ENCODE peak calls at places on chromosomes 6 and 20, in seven cellular contexts. X, G, S, C, E, W and K are unnamed samples. For H3K27me3, the result is how much of the 10 kb centered on the place peaks cover.

GRCh38 chr6:166448432-166448831 is 65.7 kb upstream of the MPC1 start:
- DNase-seq in S (no peak), G (no peak), X (no peak), E (no peak), W (no peak), C (no peak), K (no peak)

GRCh38 chr6:52526634-52527033 is 50.2 kb downstream of the TRAM2 start:
- DNase-seq in X (no peak), E (no peak), G (no peak), S (no peak), C (no peak), W (no peak), K (no peak)

GRCh38 chr20:4157516-4157915 is 142.2 kb upstream of the RNF24 start:
- DNase-seq in E (no peak), S (no peak), G (no peak), X (no peak), W (no peak), C (no peak), K (no peak)

GRCh38 chr6:38117281-38117680 is 297.8 kb downstream of the ZFAND3 start:
- DNase-seq in W (no peak), E (no peak), G (no peak), C (no peak), X (no peak), S (no peak), K (no peak)

GRCh38 chr6:93721386-93722048 is 302.2 kb upstream of the EPHA7 start:
- DNase-seq in E (peak), X (peak), S (no peak), C (no peak), G (peak), W (peak), K (no peak)

GRCh38 chr6:13733178-13733851 is 21.7 kb upstream of the RANBP9 start:
- DNase-seq in W (peak), G (peak), X (no peak), C (no peak), S (peak), E (no peak), K (no peak)

GRCh38 chr20:23245553-23246128 is 105.0 kb upstream of the NXT1 start:
- DNase-seq in G (no peak), S (peak), C (no peak), E (no peak), X (peak), W (peak), K (no peak)

GRCh38 chr20:8005575-8006366 is 13.8 kb downstream of the TMX4 start:
- DNase-seq in W (no peak), S (no peak), C (no peak), E (no peak), G (no peak), X (no peak), K (no peak)

GRCh38 chr6:138765896-138766487 is 7.6 kb upstream of the CCDC28A start:
- DNase-seq in C (peak), X (peak), S (no peak), G (peak), E (no peak), W (peak), K (peak)

GRCh38 chr6:49541210-49541724 is 9.2 kb upstream of the C6orf141 start:
- DNase-seq in W (peak), S (no peak), G (no peak), C (no peak), X (no peak), E (no peak), K (no peak)

GRCh38 chr6:116268589-116269293 is 11.0 kb downstream of the TSPYL1 start:
- DNase-seq in C (peak), G (peak), W (peak), X (peak), E (no peak), S (no peak), K (peak)

GRCh38 chr6:132548746-132549463 is 3.6 kb upstream of the TAAR8 start:
- DNase-seq in G (no peak), X (no peak), E (no peak), C (no peak), S (no peak), W (no peak), K (no peak)

DNA sequence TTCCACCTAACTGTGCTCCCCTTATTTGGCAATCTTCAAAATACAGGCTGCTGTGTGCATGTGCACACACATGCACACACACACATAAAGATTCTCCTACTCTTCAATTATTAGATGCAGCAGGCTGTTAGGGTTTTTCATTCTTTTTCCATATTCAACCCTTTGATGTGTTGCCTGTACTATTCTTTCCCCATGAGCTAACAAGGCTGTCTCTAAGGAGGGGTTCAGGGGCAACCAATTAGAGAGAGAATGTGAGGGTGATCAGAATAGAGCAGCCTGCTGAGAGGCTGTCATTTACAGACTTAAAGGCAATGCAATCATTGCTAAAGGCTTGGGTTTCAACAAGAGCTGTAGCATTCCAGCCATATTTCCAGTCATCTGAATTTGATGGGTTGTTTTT is 467.4 kb upstream of the ID4 start:
- DNase-seq in X (no peak), W (no peak), G (peak), C (no peak), S (no peak), E (peak), K (no peak)
- H3K4me3 ChIP-seq in X (no peak), W (no peak), G (no peak), C (no peak), S (no peak), E (no peak), K (no peak)

GRCh38 chr20:57266251-57267157 is at the start of gene BMP7:
- DNase-seq in S (no peak), C (no peak), X (peak), E (no peak), G (no peak), W (no peak), K (no peak)
- H3K27me3 ChIP-seq in S (under half), C (under half), X (half or more), E (under half), G (half or more), W (under half), K (under half)

GRCh38 chr6:2221724-2222274 is 23.6 kb downstream of the GMDS start:
- DNase-seq in G (no peak), E (no peak), W (no peak), C (no peak), X (no peak), S (no peak), K (no peak)
- H3K4me3 ChIP-seq in G (peak), E (no peak), W (peak), C (peak), X (no peak), S (peak), K (peak)

DNA sequence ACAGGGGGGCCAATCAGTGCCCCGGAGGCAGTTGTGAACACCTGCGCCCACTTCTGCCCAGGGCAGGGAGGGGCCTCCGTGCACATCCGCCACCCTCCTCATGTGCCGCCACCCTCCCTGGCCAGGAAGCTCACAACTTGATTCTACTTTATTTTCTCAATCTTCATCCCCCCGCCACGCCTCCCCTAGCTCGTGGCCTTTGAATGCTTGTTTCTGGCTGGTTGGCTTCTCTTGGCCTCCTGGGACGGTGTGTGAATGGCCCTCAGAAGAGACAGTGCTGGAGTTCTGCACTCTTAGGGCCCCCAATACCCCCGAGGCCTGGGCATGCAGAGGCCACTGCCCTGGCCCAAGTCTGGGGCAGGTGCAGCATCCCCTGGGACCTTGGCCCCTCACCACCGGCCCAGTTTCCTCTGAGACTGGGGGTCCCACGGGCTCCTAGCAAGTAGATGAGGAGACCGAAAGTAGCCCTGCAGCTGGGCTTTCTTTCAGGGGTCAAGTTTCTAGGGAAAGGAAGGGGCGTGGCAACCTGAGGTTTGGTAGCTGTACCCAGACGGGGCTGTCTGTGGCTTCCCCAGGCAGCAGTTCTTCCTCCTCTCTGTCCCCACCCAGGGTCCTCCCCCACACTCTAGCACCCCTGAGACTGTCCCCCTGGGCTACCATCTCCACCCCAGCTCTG is 1.3 kb downstream of the RGS19 start:
- DNase-seq in E (no peak), S (no peak), G (no peak), X (peak), C (peak), W (no peak), K (peak)
- H3K27me3 ChIP-seq in E (under half), S (under half), G (under half), X (under half), C (under half), W (under half), K (under half)

DNA sequence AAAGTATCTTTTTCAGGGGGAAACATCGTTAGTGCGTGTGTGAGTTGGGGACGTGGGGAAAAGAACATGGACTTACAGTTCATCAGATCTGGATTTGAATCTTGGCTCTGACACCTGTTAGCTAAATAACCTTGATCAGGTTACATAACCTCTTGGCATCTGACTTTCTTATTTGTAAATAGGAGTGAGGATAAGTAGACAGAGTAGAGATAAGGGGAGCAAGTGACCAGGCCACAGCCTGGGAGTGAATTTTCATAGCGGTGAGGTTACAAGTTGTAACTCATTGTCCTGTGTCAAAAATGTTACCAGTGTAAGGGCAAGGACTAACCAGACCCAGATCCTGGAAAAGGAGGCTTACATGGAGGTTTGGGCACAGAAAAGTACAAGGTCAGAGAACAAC is 733.5 kb upstream of the MMS22L start:
- DNase-seq in C (no peak), E (no peak), X (no peak), G (no peak), S (no peak), W (no peak), K (no peak)
- H3K4me3 ChIP-seq in C (no peak), E (no peak), X (no peak), G (no peak), S (no peak), W (no peak), K (no peak)

GRCh38 chr20:44810391-44811149 is at the start of gene RIMS4:
- DNase-seq in X (peak), S (no peak), G (no peak), C (no peak), W (no peak), E (peak), K (no peak)
- H3K27me3 ChIP-seq in X (half or more), S (under half), G (under half), C (under half), W (under half), E (half or more), K (under half)

DNA sequence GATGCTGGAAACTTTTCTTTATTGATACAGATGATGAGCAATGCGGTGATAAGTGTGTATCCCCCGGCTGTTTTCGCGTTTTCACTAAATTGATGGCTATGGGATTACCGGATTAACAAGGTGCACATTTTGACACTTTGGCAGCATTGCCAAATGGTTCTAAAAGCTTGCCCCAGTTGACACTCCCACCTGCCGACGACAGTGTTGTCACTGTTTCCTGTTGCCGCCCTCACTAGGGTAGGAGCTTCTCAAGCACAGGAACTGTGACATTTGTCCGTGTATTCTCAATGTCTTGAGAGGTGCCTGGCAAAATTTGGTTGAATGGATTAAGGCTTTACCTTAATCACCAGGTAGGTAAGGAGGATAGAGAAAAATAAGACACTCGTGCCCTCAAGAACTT is 9.8 kb upstream of the MAPK13 start:
- DNase-seq in G (no peak), C (peak), W (no peak), X (no peak), E (no peak), S (no peak), K (peak)
- H3K4me3 ChIP-seq in G (no peak), C (peak), W (no peak), X (no peak), E (no peak), S (no peak), K (peak)

GRCh38 chr6:31307669-31308049 is 35.8 kb upstream of the HLA-C start:
- DNase-seq in C (no peak), G (no peak), S (no peak), E (no peak), W (no peak), X (no peak), K (no peak)
- H3K27me3 ChIP-seq in C (under half), G (under half), S (under half), E (under half), W (under half), X (under half), K (under half)

GRCh38 chr20:35885212-35885611 is 69.1 kb downstream of the SCAND1 start:
- DNase-seq in W (no peak), X (no peak), E (no peak), G (no peak), S (no peak), C (no peak), K (no peak)

GRCh38 chr20:35883778-35884540 is 70.3 kb downstream of the SCAND1 start:
- DNase-seq in G (peak), E (peak), X (peak), S (peak), C (peak), W (peak), K (peak)

GRCh38 chr20:35881676-35882075 is 72.6 kb downstream of the SCAND1 start:
- DNase-seq in W (no peak), E (no peak), X (no peak), S (no peak), G (no peak), C (no peak), K (no peak)

GRCh38 chr20:35884541-35884865 is 69.8 kb downstream of the SCAND1 start:
- DNase-seq in S (no peak), C (no peak), X (no peak), G (no peak), W (no peak), E (no peak), K (no peak)

GRCh38 chr20:35883341-35883777 is 70.9 kb downstream of the SCAND1 start:
- DNase-seq in S (no peak), C (no peak), X (no peak), E (no peak), G (peak), W (no peak), K (no peak)
- H3K4me3 ChIP-seq in S (no peak), C (no peak), X (no peak), E (no peak), G (peak), W (no peak), K (no peak)

GRCh38 chr6:109073344-109074235 is 21.1 kb downstream of the SESN1 start:
- DNase-seq in X (peak), E (peak), G (peak), C (peak), W (peak), S (no peak), K (peak)

GRCh38 chr6:109071125-109071917 is 23.3 kb downstream of the SESN1 start:
- DNase-seq in X (no peak), G (no peak), C (no peak), E (no peak), W (no peak), S (no peak), K (no peak)

GRCh38 chr6:109076421-109076820 is 18.2 kb downstream of the SESN1 start:
- DNase-seq in W (no peak), E (no peak), X (no peak), G (no peak), C (no peak), S (no peak), K (no peak)

GRCh38 chr6:109079981-109080380 is 14.7 kb downstream of the SESN1 start:
- DNase-seq in W (no peak), C (no peak), X (no peak), S (peak), E (no peak), G (no peak), K (no peak)

DNA sequence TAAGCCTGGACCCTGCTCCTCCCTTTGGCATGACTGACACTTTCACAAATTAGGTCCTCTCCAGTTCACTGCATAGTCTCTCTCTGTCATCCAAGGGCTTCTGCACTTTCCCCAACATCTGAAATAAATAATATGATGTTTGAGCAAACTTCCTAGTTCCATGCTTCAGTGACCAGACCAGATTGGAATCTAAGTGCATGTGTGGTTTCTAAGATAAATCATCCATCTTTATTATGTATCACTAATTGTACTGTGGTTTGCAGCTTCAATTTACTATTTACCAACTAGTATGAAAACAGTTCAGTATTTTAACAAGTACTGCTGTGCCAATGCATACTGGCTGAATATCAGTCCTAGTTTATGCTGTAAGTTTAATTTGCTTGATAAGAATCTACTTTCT is 18.7 kb downstream of the SESN1 start:
- DNase-seq in G (no peak), S (no peak), W (no peak), X (no peak), C (no peak), E (no peak), K (no peak)
- H3K27me3 ChIP-seq in G (under half), S (under half), W (under half), X (under half), C (under half), E (under half), K (under half)